ENCODE peak calls at places on chromosomes 6 and 20, in seven cellular contexts. E, K, D, O, S, G and U are unnamed samples.

GRCh38 chr6:33655155-33655554 is 34.0 kb downstream of the ITPR3 start:
- DNase-seq in E (no peak), K (no peak), D (no peak), O (no peak), S (no peak), G (no peak), U (no peak)

GRCh38 chr20:46883847-46884246 is 10.8 kb upstream of the EYA2 start:
- DNase-seq in E (no peak), K (no peak), D (no peak), O (no peak), S (no peak), G (no peak), U (no peak)

GRCh38 chr6:137980777-137981176 is 113.7 kb downstream of the TNFAIP3 start:
- DNase-seq in E (no peak), K (no peak), D (no peak), O (no peak), S (no peak), G (no peak), U (no peak)

GRCh38 chr20:2878515-2878914 is 5.2 kb downstream of the PTPRA start:
- DNase-seq in E (no peak), K (no peak), D (no peak), O (no peak), S (no peak), G (no peak), U (no peak)

GRCh38 chr6:15819226-15819625 is 156.4 kb upstream of the DTNBP1 start:
- DNase-seq in E (no peak), K (no peak), D (no peak), O (no peak), S (no peak), G (no peak), U (no peak)

GRCh38 chr20:24747881-24748595 is 201.0 kb upstream of the CST7 start:
- DNase-seq in E (no peak), K (no peak), D (peak), O (no peak), S (no peak), G (no peak), U (no peak)

GRCh38 chr6:6820688-6821238 is 232.2 kb downstream of the LY86 start:
- DNase-seq in E (peak), K (no peak), D (no peak), O (no peak), S (no peak), G (no peak), U (no peak)

GRCh38 chr20:10761786-10762185 is 88.0 kb upstream of the JAG1 start:
- DNase-seq in E (no peak), K (no peak), D (peak), O (no peak), S (no peak), G (no peak), U (no peak)

GRCh38 chr6:147033267-147033666 is 170.9 kb upstream of the STXBP5 start:
- DNase-seq in E (no peak), K (no peak), D (no peak), O (no peak), S (no peak), G (no peak), U (no peak)

GRCh38 chr6:52249078-52249477 is 4.8 kb upstream of the IL17F start:
- DNase-seq in E (no peak), K (no peak), D (no peak), O (no peak), S (no peak), G (no peak), U (no peak)

GRCh38 chr6:161353208-161353613 is 79.3 kb upstream of the AGPAT4 start:
- DNase-seq in E (no peak), K (no peak), D (no peak), O (no peak), S (no peak), G (no peak), U (no peak)

GRCh38 chr6:28511628-28512300 is 3.8 kb downstream of the GPX6 start:
- DNase-seq in E (no peak), K (no peak), D (no peak), O (no peak), S (no peak), G (no peak), U (no peak)

GRCh38 chr6:7615611-7616383 is 25.8 kb downstream of the SNRNP48 start:
- DNase-seq in E (no peak), K (no peak), D (no peak), O (peak), S (no peak), G (no peak), U (no peak)

GRCh38 chr20:20603339-20603990 is 109.0 kb downstream of the RALGAPA2 start:
- DNase-seq in E (no peak), K (no peak), D (no peak), O (no peak), S (no peak), G (no peak), U (no peak)

GRCh38 chr6:157648561-157648960 is 174.5 kb upstream of the SNX9 start:
- DNase-seq in E (no peak), K (no peak), D (peak), O (peak), S (no peak), G (no peak), U (no peak)

GRCh38 chr6:1705183-1705582 is 95.5 kb downstream of the FOXC1 start:
- DNase-seq in E (no peak), K (no peak), D (no peak), O (no peak), S (no peak), G (no peak), U (no peak)

GRCh38 chr6:106620931-106621672 is 8.2 kb downstream of the RTN4IP1 start:
- DNase-seq in E (no peak), K (no peak), D (no peak), O (no peak), S (no peak), G (no peak), U (no peak)

GRCh38 chr6:71913431-71913830 is 27.1 kb downstream of the RIMS1 start:
- DNase-seq in E (no peak), K (no peak), D (no peak), O (no peak), S (no peak), G (no peak), U (no peak)

GRCh38 chr20:63230800-63231268 is 4.9 kb upstream of the BIRC7 start:
- DNase-seq in E (peak), K (no peak), D (no peak), O (peak), S (no peak), G (no peak), U (no peak)

GRCh38 chr6:112967974-112968373 is 620.8 kb downstream of the RFPL4B start:
- DNase-seq in E (no peak), K (no peak), D (no peak), O (no peak), S (no peak), G (no peak), U (no peak)

GRCh38 chr6:164109770-164110140 is 695.2 kb downstream of the QKI start:
- DNase-seq in E (no peak), K (no peak), D (no peak), O (peak), S (no peak), G (no peak), U (no peak)

GRCh38 chr20:16404171-16404570 is 169.1 kb downstream of the KIF16B start:
- DNase-seq in E (no peak), K (no peak), D (no peak), O (no peak), S (no peak), G (no peak), U (no peak)

GRCh38 chr20:33338465-33339258 is 55.6 kb downstream of the BPIFB1 start:
- DNase-seq in E (no peak), K (no peak), D (no peak), O (no peak), S (no peak), G (no peak), U (no peak)

GRCh38 chr20:33339515-33340058 is 56.6 kb downstream of the BPIFB1 start:
- DNase-seq in E (no peak), K (no peak), D (no peak), O (no peak), S (no peak), G (no peak), U (no peak)

GRCh38 chr20:33336375-33336774 is 53.4 kb downstream of the BPIFB1 start:
- DNase-seq in E (no peak), K (no peak), D (no peak), O (no peak), S (no peak), G (no peak), U (no peak)

GRCh38 chr20:33337531-33338165 is 54.6 kb downstream of the BPIFB1 start:
- DNase-seq in E (no peak), K (no peak), D (no peak), O (no peak), S (no peak), G (no peak), U (no peak)

DNA sequence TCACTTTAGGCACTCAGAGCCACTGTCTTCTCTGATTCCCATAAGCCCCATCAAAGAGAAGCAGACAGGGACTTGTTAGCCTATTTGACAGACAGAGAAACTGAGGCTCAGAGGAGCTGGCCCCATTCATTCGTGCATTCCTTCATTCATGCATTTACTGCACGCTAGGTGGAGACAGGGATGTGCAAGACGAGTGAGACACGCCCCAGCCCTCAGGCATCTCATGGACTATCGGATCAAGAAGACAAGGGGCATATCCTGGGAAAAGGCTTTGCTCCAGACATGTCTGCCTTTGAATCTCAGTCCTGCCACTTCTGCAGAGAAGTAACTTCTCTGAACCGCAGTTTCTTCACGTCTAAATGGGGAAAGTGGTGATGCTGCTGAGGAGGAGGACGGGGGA is 54.1 kb downstream of the BPIFB1 start:
- DNase-seq in E (no peak), K (no peak), D (no peak), O (no peak), S (no peak), G (no peak), U (no peak)
- TF ChIP-seq CTCF in E (no peak), K (no peak), D (no peak), O (no peak), S (no peak), G (no peak), U (no peak)

GRCh38 chr20:37941332-37941731 is 38.4 kb downstream of the VSTM2L start:
- DNase-seq in E (no peak), K (no peak), D (peak), O (no peak), S (no peak), G (no peak), U (no peak)
- TF ChIP-seq CTCF in E (no peak), K (no peak), D (no peak), O (no peak), S (peak), G (no peak), U (no peak)

DNA sequence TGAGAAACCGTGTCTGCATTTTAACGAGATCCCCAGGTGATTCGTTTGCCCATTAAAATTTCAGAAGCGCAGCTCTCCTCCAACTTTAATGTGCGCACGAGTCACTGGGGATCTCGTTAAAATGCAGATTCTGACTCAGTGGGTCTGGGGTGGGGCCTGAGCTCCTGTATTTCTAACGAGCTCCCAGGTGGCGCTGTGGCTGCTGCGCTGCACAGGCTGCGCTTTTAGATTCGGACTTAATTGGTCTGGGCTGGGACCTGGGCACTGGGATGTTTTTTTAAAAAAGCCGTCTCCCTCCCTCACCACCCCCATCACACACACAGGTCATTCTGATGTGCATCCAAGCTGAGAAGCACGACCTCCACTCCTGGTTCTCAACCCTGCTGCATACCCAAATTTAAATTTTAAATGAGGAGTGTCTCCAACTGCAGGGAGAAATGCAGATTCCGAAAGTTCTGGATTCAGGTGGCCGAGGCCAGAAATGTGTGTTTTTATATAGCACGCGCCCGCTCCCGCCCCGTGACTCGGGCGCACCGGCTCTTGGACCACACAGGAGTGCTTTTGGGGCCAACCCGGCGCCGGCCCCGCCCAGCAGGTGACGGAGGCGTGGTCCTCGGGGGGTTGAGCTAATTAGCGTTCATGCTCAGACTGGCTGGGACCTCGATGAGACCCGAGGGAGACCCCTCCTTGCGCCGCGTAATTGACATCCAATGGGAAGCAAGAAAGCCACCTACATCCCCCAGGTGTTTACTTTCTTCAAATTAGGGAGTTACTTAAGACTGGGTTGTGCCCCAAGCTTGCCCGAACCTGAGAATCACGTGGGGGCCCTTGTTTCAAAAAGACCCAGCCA is 85.8 kb downstream of the ZFP64 start:
- DNase-seq in E (no peak), K (no peak), D (no peak), O (no peak), S (no peak), G (no peak), U (no peak)
- TF ChIP-seq CTCF in E (no peak), K (no peak), D (no peak), O (no peak), S (peak), G (no peak), U (no peak)

DNA sequence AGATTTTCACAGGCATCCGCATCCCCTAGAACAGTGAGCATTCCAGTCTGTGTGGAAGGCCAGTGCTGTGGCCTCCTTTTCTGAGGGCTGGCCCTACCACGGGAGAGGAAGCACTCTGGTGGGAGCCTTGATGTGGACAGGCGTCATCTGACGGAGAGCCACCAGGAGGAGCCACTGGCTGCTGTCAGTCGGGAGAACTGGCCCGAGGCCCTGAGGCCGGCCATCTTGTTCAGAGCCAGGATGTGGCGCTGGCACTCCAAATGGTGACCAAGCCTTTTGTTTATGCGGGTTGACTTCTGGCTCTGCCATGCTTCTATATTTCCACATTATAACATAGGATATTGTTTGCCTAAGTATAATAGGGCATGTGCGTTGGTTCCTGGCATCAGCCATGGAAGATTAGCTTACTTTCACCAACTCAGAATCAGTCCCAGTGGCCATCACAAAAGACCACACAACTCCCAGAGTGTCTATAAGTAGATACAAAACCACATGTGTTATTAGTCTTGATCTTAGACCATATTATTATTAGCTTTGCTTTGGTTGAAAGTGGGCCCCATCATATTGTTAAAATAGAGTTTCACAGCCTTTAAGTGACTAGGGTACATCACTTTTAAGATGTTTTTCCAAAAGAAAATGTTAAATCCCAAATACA is 273.9 kb upstream of the TAB2 start:
- DNase-seq in E (no peak), K (no peak), D (no peak), O (no peak), S (no peak), G (no peak), U (no peak)
- TF ChIP-seq CTCF in E (no peak), K (no peak), D (no peak), O (no peak), S (peak), G (no peak), U (no peak)

DNA sequence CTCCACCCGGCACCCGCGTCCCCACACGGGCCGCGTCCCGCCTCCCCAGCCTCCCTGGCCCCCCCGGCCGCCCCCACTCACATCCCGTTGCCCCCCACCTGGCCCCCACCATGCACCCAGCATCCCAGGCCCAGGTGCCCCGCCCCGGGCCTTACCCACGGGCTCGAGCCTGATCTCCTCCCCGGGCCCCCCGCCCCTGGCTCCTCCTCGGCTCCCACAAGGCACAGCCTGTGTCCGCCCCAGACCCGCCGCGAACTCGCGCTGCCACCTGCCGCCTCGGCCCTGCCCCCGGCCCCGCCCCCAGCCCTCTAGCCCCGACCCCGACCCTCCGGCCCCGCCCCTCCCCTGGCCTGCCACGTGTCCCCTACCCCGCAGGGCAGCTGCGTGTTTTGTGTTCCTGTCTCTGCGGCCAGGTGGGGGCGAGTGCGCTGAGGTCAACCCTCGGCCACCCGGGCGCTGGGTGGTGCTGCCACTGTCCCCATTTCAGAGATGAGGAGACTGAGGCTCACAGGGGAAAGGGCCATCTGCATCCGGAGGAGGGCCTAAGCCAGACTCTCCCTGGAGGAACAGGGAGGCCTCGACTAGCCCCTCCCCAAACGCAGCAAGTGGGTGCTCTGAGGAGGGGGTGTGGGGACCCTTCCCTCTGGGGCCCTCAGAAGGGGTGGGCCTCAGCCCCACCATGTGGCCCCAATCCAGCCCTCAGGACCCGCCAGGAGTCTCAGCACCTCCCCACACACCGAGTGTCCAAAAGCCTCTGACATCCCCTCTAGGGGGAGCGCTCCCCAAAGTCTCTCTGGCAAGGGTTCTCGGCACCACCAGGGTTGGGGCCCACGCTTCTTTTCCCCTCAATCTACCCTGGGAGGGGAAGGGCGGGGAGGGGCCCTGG is 99.8 kb downstream of the TAF4 start:
- DNase-seq in E (no peak), K (no peak), D (no peak), O (no peak), S (no peak), G (no peak), U (no peak)
- TF ChIP-seq CTCF in E (no peak), K (no peak), D (no peak), O (no peak), S (no peak), G (no peak), U (no peak)

DNA sequence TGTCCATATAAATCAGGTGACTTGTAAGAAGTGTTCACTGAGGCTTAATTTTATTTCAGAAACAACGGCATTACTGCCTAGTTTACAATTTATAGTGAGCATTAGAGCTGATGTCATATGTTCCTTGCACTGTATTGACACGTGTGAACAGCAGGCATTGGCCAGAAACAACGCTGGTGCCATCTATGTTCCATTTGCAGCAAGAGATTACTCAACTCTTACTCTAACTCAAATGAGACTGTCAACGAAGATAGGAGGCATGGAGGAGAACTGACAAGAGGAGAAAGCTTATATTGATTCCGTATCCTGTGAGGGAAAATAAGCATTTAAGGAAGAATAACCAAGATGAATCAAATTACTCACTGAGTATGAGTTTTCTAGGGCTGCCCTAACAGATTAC is 48.4 kb downstream of the MTFR2 start:
- DNase-seq in E (no peak), K (no peak), D (no peak), O (no peak), S (no peak), G (no peak), U (no peak)
- TF ChIP-seq CTCF in E (no peak), K (no peak), D (no peak), O (no peak), S (no peak), G (no peak), U (no peak)

GRCh38 chr6:46652603-46653438 is at the start of the genes CYP39A1 and SLC25A27:
- DNase-seq in E (peak), K (peak), D (peak), O (peak), S (peak), G (peak), U (peak)

GRCh38 chr6:46653439-46653942 is 716 bp downstream of the SLC25A27 start:
- DNase-seq in E (no peak), K (no peak), D (no peak), O (no peak), S (no peak), G (no peak), U (no peak)

GRCh38 chr6:46657642-46658041 is 4.9 kb downstream of the SLC25A27 start:
- DNase-seq in E (no peak), K (no peak), D (no peak), O (no peak), S (no peak), G (no peak), U (no peak)

GRCh38 chr6:46652232-46652602 is 401 bp downstream of the CYP39A1 start:
- DNase-seq in E (no peak), K (no peak), D (no peak), O (no peak), S (no peak), G (no peak), U (no peak)

DNA sequence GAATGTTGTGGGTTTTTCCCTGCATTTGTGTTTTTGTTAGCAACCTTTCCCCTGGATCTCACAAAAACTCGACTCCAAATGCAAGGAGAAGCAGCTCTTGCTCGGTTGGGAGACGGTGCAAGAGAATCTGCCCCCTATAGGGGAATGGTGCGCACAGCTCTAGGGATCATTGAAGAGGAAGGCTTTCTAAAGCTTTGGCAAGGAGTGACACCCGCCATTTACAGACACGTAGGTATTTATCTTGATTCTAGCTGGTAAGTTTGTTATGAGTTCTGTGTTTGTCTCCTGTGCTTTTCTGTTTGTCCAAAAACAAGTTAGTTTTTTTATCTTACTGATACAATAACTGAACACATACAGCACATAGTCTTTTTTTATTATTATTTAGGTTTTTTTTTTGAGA is 3.0 kb downstream of the SLC25A27 start:
- DNase-seq in E (no peak), K (no peak), D (no peak), O (no peak), S (no peak), G (no peak), U (no peak)
- TF ChIP-seq CTCF in E (no peak), K (no peak), D (no peak), O (no peak), S (peak), G (no peak), U (no peak)